ENCODE peak calls at places on chromosomes 2 and 18, in eight cellular contexts. R is AG09309, C is AG08396, G is T-helper 17 cell, I is RCC 7860, A is neural progenitor cell, W is cardiac fibroblast, N is EL. Q is an unnamed sample.

GRCh38 chr2:239129147-239129896 is 271.5 kb downstream of the HDAC4 start:
- DNase-seq in R (no peak), C (no peak), G (no peak), I (peak; percentile 49), A (no peak), W (no peak), N (peak; percentile 40), Q (no peak)

GRCh38 chr2:163157891-163158511 is 319.4 kb upstream of the KCNH7 start:
- DNase-seq in R (no peak), C (no peak), G (no peak), I (peak; percentile 49), A (no peak), W (peak; percentile 48), N (peak; percentile 69), Q (no peak)

GRCh38 chr18:404061-404460 is 96.4 kb downstream of the COLEC12 start:
- DNase-seq in R (no peak), C (no peak), G (no peak), I (no peak), A (no peak), W (no peak), N (no peak), Q (no peak)

GRCh38 chr2:3741372-3741771 is 38.0 kb downstream of the DCDC2C start:
- DNase-seq in R (no peak), C (no peak), G (no peak), I (no peak), A (no peak), W (no peak), N (no peak), Q (no peak)

GRCh38 chr18:47321815-47322214 is 70.4 kb upstream of the SKOR2 start:
- DNase-seq in R (no peak), C (no peak), G (no peak), I (no peak), A (no peak), W (no peak), N (no peak), Q (no peak)

GRCh38 chr2:196077821-196078220 is 9.2 kb upstream of the DNAH7 start:
- DNase-seq in R (no peak), C (peak; percentile 21), G (no peak), I (no peak), A (no peak), W (no peak), N (no peak), Q (no peak)

GRCh38 chr2:196372276-196372809 is 201.0 kb upstream of the STK17B start:
- DNase-seq in R (no peak), C (no peak), G (no peak), I (no peak), A (no peak), W (no peak), N (no peak), Q (no peak)

GRCh38 chr2:161165266-161165665 is 5.0 kb downstream of the TANK start:
- DNase-seq in R (peak; percentile 61), C (peak; percentile 25), G (no peak), I (no peak), A (no peak), W (peak; percentile 74), N (peak; percentile 77), Q (no peak)

GRCh38 chr2:100527420-100528015 is 35.3 kb upstream of the PDCL3 start:
- DNase-seq in R (no peak), C (no peak), G (no peak), I (no peak), A (no peak), W (no peak), N (no peak), Q (no peak)

GRCh38 chr2:197931661-197932312 is 127.4 kb downstream of the PLCL1 start:
- DNase-seq in R (no peak), C (peak; percentile 33), G (no peak), I (no peak), A (no peak), W (no peak), N (peak; percentile 32), Q (no peak)

Q was measured in HuH-7.